ENCODE peak calls at places on chromosome 5, in five cellular contexts. T, A, Z, X and K are unnamed samples.

GRCh38 chr5:43515678-43516048 is 715 bp upstream of the C5orf34 start:
- DNase-seq in T (no peak), A (no peak), Z (no peak), X (no peak), K (no peak)

GRCh38 chr5:179243333-179243732 is 101.9 kb downstream of the ADAMTS2 start:
- DNase-seq in T (no peak), A (no peak), Z (no peak), X (peak), K (no peak)

GRCh38 chr5:154309805-154310204 is 119.3 kb downstream of the GALNT10 start:
- DNase-seq in T (no peak), A (no peak), Z (no peak), X (no peak), K (no peak)

GRCh38 chr5:122180863-122181519 is 51.6 kb downstream of the ZNF474 start:
- DNase-seq in T (no peak), A (no peak), Z (no peak), X (peak), K (no peak)

GRCh38 chr5:96537386-96537785 is 104.3 kb upstream of the PCSK1 start:
- DNase-seq in T (no peak), A (no peak), Z (no peak), X (peak), K (no peak)

GRCh38 chr5:56420323-56420722 is 187.2 kb upstream of the ANKRD55 start:
- DNase-seq in T (no peak), A (no peak), Z (no peak), X (no peak), K (no peak)

GRCh38 chr5:125659316-125660071 is 763.7 kb upstream of the GRAMD2B start:
- DNase-seq in T (no peak), A (no peak), Z (no peak), X (no peak), K (no peak)

GRCh38 chr5:31133488-31133887 is 60.0 kb upstream of the CDH6 start:
- DNase-seq in T (no peak), A (no peak), Z (no peak), X (no peak), K (no peak)

GRCh38 chr5:125044491-125045282 is 298.2 kb upstream of the ZNF608 start:
- DNase-seq in T (no peak), A (no peak), Z (no peak), X (no peak), K (no peak)

GRCh38 chr5:36786613-36787012 is 90.0 kb upstream of the NIPBL start:
- DNase-seq in T (no peak), A (no peak), Z (no peak), X (no peak), K (no peak)

GRCh38 chr5:22593592-22593991 is 259.6 kb downstream of the CDH12 start:
- DNase-seq in T (no peak), A (no peak), Z (no peak), X (no peak), K (no peak)

GRCh38 chr5:176921669-176922196 is 22.6 kb upstream of the HK3 start:
- DNase-seq in T (no peak), A (no peak), Z (no peak), X (no peak), K (no peak)

GRCh38 chr5:86971034-86971511 is 296.6 kb upstream of the RASA1 start:
- DNase-seq in T (no peak), A (no peak), Z (no peak), X (no peak), K (no peak)

GRCh38 chr5:103469288-103470065 is 93.1 kb downstream of the NUDT12 start:
- DNase-seq in T (no peak), A (no peak), Z (no peak), X (peak), K (no peak)

GRCh38 chr5:126965487-126965886 is 64.9 kb downstream of the MARCHF3 start:
- DNase-seq in T (no peak), A (no peak), Z (no peak), X (no peak), K (no peak)

GRCh38 chr5:95615164-95615467 is 4.8 kb upstream of the GPR150 start:
- DNase-seq in T (no peak), A (no peak), Z (no peak), X (no peak), K (no peak)

GRCh38 chr5:170971-171800 is 20.1 kb upstream of the LRRC14B start:
- DNase-seq in T (no peak), A (no peak), Z (no peak), X (no peak), K (no peak)

GRCh38 chr5:149863176-149863575 is 81.4 kb downstream of the PDE6A start:
- DNase-seq in T (no peak), A (no peak), Z (no peak), X (no peak), K (no peak)

GRCh38 chr5:138983984-138984383 is 108.8 kb upstream of the LRRTM2 start:
- DNase-seq in T (no peak), A (no peak), Z (no peak), X (no peak), K (no peak)

GRCh38 chr5:109882546-109882945 is 192.8 kb downstream of the MAN2A1 start:
- DNase-seq in T (no peak), A (no peak), Z (no peak), X (no peak), K (no peak)

GRCh38 chr5:73311291-73312110 is 137.1 kb downstream of the FOXD1 start:
- DNase-seq in T (peak), A (no peak), Z (no peak), X (peak), K (no peak)

GRCh38 chr5:96978812-96979449 is 43.1 kb downstream of the LNPEP start:
- DNase-seq in T (no peak), A (no peak), Z (no peak), X (no peak), K (no peak)

GRCh38 chr5:33726422-33727165 is 165.2 kb downstream of the ADAMTS12 start:
- DNase-seq in T (no peak), A (no peak), Z (no peak), X (no peak), K (no peak)

GRCh38 chr5:96093890-96094381 is 132.3 kb upstream of the ELL2 start:
- DNase-seq in T (no peak), A (no peak), Z (no peak), X (no peak), K (no peak)

GRCh38 chr5:68288756-68289134 is 73.2 kb downstream of the PIK3R1 start:
- DNase-seq in T (no peak), A (peak), Z (no peak), X (no peak), K (no peak)

GRCh38 chr5:157167219-157167621 is 1.2 kb upstream of the GARIN3 start:
- DNase-seq in T (no peak), A (no peak), Z (no peak), X (peak), K (no peak)

GRCh38 chr5:167296680-167297079 is 994.8 kb upstream of the WWC1 start:
- DNase-seq in T (no peak), A (no peak), Z (no peak), X (no peak), K (no peak)

GRCh38 chr5:104265531-104266130 is 703.0 kb upstream of the NUDT12 start:
- DNase-seq in T (no peak), A (no peak), Z (no peak), X (no peak), K (no peak)

GRCh38 chr5:155575861-155576260 is 562.3 kb downstream of the KIF4B start:
- DNase-seq in T (no peak), A (no peak), Z (no peak), X (no peak), K (no peak)

GRCh38 chr5:173973614-173973969 is 15.4 kb upstream of the C5orf47 start:
- DNase-seq in T (no peak), A (peak), Z (no peak), X (no peak), K (no peak)

GRCh38 chr5:74919487-74919886 is 53.3 kb upstream of the FAM169A start:
- DNase-seq in T (peak), A (no peak), Z (no peak), X (no peak), K (no peak)

GRCh38 chr5:39519566-39520231 is 94.9 kb upstream of the DAB2 start:
- DNase-seq in T (no peak), A (no peak), Z (no peak), X (peak), K (no peak)

GRCh38 chr5:32542216-32543059 is 42.9 kb upstream of the SUB1 start:
- DNase-seq in T (no peak), A (no peak), Z (no peak), X (no peak), K (no peak)

GRCh38 chr5:161086456-161086855 is 234.4 kb upstream of the ATP10B start:
- DNase-seq in T (no peak), A (no peak), Z (no peak), X (no peak), K (no peak)

GRCh38 chr5:17619353-17619752 is 9.2 kb downstream of the TAF11L12 start:
- DNase-seq in T (no peak), A (no peak), Z (no peak), X (no peak), K (no peak)

GRCh38 chr5:126003309-126003708 is 419.9 kb upstream of the GRAMD2B start:
- DNase-seq in T (no peak), A (no peak), Z (no peak), X (peak), K (no peak)